ENCODE peak calls at places on chromosomes 3 and 15, in four cellular contexts. J is astrocyte, Y is neural progenitor cell, R is DND-41. M is an unnamed sample.

GRCh38 chr15:48645558-48646330 is at the start of gene FBN1:
- DNase-seq in Y (peak), R (peak), J (peak), M (peak)

GRCh38 chr3:33612641-33613040 is 105.4 kb downstream of the CLASP2 start:
- DNase-seq in R (no peak), Y (no peak), J (no peak), M (no peak)

GRCh38 chr15:90219421-90220141 is 14.2 kb downstream of the CIB1 start:
- DNase-seq in J (no peak), R (peak), Y (peak), M (no peak)

GRCh38 chr3:192869131-192870027 is 48.3 kb downstream of the MB21D2 start:
- DNase-seq in Y (no peak), J (peak), R (no peak), M (peak)

GRCh38 chr3:5767304-5767703 is 579.8 kb downstream of the EDEM1 start:
- DNase-seq in J (peak), R (no peak), Y (no peak), M (no peak)

GRCh38 chr15:23687143-23687470 is at the start of gene NDN:
- DNase-seq in R (no peak), J (peak), Y (peak), M (peak)

GRCh38 chr15:31347981-31348803 is 21.6 kb downstream of the KLF13 start:
- DNase-seq in Y (no peak), J (no peak), R (no peak), M (no peak)

GRCh38 chr3:96027718-96028117 is 786.7 kb upstream of the EPHA6 start:
- DNase-seq in Y (no peak), R (no peak), J (no peak), M (no peak)

GRCh38 chr3:126521122-126521891 is 2.6 kb upstream of the CHST13 start:
- DNase-seq in J (no peak), R (no peak), Y (no peak), M (no peak)

GRCh38 chr3:37993067-37993809 is 2.7 kb downstream of the VILL start:
- DNase-seq in Y (no peak), R (no peak), J (no peak), M (no peak)

GRCh38 chr3:32960404-32961160 is 9.1 kb downstream of the CCR4 start:
- DNase-seq in Y (no peak), J (no peak), R (no peak), M (no peak)

GRCh38 chr3:17398959-17399551 is 343.4 kb downstream of the TBC1D5 start:
- DNase-seq in J (no peak), Y (no peak), R (no peak), M (no peak)
- H3K4me2 ChIP-seq in J (no peak), Y (peak), R (no peak), M (no peak)

DNA sequence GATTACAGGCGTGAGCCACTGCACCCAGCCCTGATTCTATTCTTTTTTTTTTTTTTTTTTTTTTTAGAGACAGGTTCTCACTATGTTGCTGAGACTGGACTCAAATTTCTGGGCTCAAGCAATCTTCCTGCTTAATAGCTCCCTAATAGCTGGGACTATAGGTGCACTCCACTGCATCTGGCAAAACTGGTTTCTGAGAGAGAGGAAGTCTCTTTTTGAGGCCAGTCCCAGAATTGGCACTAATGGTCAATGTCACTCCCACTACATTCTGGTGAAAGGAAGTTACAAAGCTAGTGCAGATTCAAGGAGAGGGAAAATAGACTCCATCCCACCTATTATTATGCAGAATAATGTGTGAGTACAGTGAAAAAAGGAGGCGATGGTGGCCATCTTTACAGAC is 5.8 kb upstream of the TGFBR2 start:
- DNase-seq in R (no peak), Y (no peak), J (no peak), M (no peak)
- H3K9ac ChIP-seq in R (no peak), Y (no peak), J (no peak), M (no peak)

DNA sequence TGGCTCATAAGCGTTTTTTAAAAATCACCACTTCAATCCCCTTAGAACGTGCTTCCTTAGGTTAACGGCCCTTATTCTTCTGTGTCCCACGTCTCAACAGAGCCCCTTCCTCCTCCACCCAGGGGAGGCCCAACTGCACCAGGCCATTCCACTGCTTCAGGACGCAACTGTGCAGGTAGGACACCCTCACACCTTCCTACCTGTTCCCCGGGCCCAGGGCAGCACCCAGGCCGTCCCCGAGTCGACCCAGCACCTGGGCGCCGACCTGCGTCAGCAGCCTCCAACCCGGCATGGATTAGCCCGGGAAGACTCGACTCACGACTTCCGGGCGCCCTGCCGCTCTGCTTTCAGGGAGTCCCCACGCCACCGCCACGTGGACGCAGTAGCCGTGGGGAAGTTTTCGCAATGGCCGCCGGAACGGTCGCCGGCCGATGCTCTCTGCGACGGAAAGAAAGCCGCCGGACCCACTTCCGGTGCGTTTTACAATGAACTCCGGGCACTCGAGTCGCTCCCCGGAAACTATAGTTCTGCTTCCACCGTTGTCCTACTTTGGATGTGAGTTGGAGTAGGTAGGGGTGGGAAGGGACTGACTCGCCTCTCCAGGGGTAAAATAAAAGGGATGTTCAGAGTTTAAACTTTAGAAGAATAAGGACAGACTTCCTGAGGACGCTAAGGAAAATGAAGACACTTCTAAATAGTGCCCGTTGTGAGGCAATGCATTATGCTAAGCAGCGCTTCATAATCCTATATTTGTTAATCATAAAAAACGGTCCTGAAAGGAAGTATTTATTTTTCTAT is at the start of gene MRPL3:
- DNase-seq in J (peak), R (peak), Y (peak), M (peak)
- TF ChIP-seq EZH2 in J (no peak), R (no peak), Y (peak), M (no peak)

GRCh38 chr3:71614426-71614825 is 30.9 kb upstream of the FOXP1 start:
- DNase-seq in Y (no peak), R (no peak), J (no peak), M (no peak)

GRCh38 chr3:71607364-71607763 is 23.8 kb upstream of the FOXP1 start:
- DNase-seq in R (no peak), J (no peak), Y (no peak), M (no peak)

GRCh38 chr3:71614869-71615268 is 31.3 kb upstream of the FOXP1 start:
- DNase-seq in Y (no peak), J (no peak), R (no peak), M (no peak)

GRCh38 chr3:71606582-71606981 is 23.1 kb upstream of the FOXP1 start:
- DNase-seq in R (no peak), J (no peak), Y (no peak), M (no peak)

GRCh38 chr3:71611099-71611498 is 27.6 kb upstream of the FOXP1 start:
- DNase-seq in R (no peak), Y (no peak), J (no peak), M (no peak)
- H3K4me2 ChIP-seq in R (no peak), Y (no peak), J (no peak), M (no peak)

GRCh38 chr3:20395692-20396091 is 209.7 kb upstream of the SGO1 start:
- DNase-seq in J (no peak), Y (no peak), R (no peak), M (no peak)
- H3K9ac ChIP-seq in J (no peak), Y (no peak), R (no peak), M (no peak)

DNA sequence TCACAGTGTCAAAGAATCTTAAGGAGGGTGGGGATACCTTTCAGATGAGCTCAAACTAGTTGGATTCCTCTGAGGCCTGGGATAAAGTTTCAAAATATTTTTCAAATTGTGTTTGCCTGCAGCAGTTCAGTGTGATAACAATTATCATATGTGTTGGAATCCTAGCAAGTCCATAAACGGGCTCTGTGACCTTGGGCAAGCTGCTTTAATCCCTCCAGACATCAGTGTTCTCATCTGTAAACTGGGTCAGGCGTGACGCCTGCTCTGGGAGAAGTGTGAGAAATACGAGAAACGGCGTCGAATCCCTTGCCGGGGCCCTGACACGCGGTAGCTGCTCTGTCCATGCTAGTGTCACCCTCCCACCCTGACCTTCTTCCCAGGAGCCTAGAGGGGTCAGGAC is 153.4 kb downstream of the UACA start:
- DNase-seq in R (no peak), Y (no peak), J (no peak), M (no peak)
- TF ChIP-seq EZH2 in R (no peak), Y (no peak), J (no peak), M (no peak)

DNA sequence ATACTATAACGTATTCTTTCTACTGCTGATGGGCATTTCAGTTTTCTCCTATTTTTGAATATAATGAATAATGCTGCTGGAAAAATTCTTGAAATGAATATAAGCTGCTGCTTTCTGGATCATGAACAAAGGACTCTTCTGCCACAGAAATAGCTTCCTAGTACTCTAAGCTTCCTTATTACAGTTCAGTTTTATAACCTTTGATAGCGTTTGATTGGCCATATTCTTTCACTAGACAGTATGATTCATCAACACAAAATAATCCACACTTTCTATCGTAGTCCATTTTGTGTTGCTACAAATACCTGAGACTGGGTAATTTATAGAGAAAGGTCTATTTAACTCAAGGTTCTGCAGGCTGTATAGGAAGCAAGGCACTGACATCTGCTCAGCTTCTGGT is 16.4 kb upstream of the UBE3A start:
- DNase-seq in Y (no peak), J (no peak), R (no peak), M (no peak)
- H3K4me2 ChIP-seq in Y (no peak), J (no peak), R (no peak), M (no peak)

GRCh38 chr3:4740397-4741105 is 238.7 kb upstream of the BHLHE40 start:
- DNase-seq in J (no peak), R (peak), Y (no peak), M (peak)
- H3K9ac ChIP-seq in J (peak), R (peak), Y (no peak), M (no peak)

DNA sequence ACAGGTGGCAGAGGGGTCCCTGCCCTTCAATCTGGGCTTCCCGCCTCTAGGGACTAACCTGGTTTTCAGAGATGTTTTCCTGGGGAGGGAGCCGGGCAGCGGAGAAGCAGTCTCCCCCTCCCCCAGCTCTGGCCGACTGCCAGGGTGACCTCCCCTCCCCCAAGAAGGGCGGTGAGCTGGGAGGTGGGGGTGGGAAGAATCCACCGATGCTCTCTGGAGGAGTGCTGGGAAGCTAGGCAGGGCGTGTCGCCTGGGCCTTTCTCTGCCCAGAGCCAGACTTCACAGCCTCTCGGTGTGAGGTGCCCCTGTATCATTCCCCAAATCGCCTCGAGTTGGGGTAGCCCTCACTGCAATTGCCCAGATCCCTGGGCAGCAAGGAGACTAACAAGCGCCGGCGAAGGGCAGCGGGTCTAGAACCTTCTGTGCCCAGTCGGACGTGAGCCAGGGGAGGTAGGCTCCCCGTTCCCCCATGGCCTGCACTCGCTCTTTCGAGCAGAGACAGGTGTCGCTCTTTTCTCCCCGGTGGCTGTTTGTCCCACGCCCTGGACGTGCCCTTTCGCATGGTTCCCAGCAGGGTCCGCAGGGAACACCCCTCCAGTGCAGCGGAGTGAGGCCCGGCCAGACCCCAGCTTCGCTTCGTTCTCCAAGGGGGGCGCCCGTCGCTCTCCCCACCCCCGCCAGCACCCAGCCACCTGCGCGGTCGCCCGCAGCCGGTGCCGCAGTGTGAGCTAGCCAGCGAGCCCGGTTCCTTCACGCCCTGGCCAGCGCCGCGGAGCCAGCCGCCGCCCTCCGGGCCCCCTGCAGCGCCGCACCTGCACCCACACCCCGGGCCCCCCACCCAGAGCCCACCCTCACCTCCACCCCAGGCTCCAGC is 1.1 kb downstream of the RAB6B start:
- DNase-seq in J (no peak), Y (peak), R (no peak), M (no peak)
- TF ChIP-seq EZH2 in J (peak), Y (no peak), R (no peak), M (no peak)

GRCh38 chr15:92817339-92817886 is 82.7 kb upstream of the CHD2 start:
- DNase-seq in R (no peak), Y (no peak), J (no peak), M (no peak)
- H3K4me2 ChIP-seq in R (no peak), Y (no peak), J (peak), M (no peak)

M was measured in fibroblast of lung.